ENCODE peak calls at places on chromosomes 4 and X, in six cellular contexts. M, K, C, E, H and L are unnamed samples.

GRCh38 chr4:23084559-23085248 is 392.0 kb downstream of the GBA3 start:
- DNase-seq in M (no peak), H (no peak), C (peak), E (no peak), K (no peak), L (no peak)

GRCh38 chrX:426881-427280 is 40.2 kb upstream of the PPP2R3B start:
- DNase-seq in H (no peak), K (no peak), E (no peak), C (no peak), M (no peak), L (no peak)

GRCh38 chr4:152162331-152162697 is 373.6 kb downstream of the FBXW7 start:
- DNase-seq in M (no peak), E (no peak), H (no peak), K (peak), C (no peak), L (peak)

GRCh38 chr4:96097040-96097607 is 257.2 kb downstream of the PDHA2 start:
- DNase-seq in H (no peak), C (peak), E (no peak), M (no peak), K (peak), L (no peak)

GRCh38 chr4:72365016-72365415 is 204.0 kb downstream of the ADAMTS3 start:
- DNase-seq in E (no peak), C (no peak), K (no peak), H (no peak), M (no peak), L (no peak)

GRCh38 chr4:143625632-143626031 is 74.8 kb downstream of the FREM3 start:
- DNase-seq in H (no peak), E (no peak), M (no peak), C (no peak), K (no peak), L (no peak)

GRCh38 chr4:119189638-119190037 is 22.9 kb upstream of the USP53 start:
- DNase-seq in E (no peak), K (peak), M (peak), H (no peak), C (peak), L (peak)

GRCh38 chr4:6362896-6363295 is 93.2 kb downstream of the WFS1 start:
- DNase-seq in E (no peak), K (peak), M (no peak), H (no peak), C (peak), L (peak)

GRCh38 chr4:188976644-188977115 is 837.4 kb downstream of the TRIML1 start:
- DNase-seq in M (peak), E (no peak), H (no peak), K (peak), C (peak), L (peak)

GRCh38 chrX:71159335-71159734 is 14.7 kb downstream of the NLGN3 start:
- DNase-seq in K (no peak), E (no peak), M (no peak), C (no peak), H (no peak), L (no peak)

GRCh38 chr4:165677081-165677480 is 196.0 kb upstream of the TLL1 start:
- DNase-seq in K (no peak), C (no peak), E (no peak), M (no peak), H (no peak), L (no peak)

GRCh38 chrX:112901821-112902732 is 61.4 kb upstream of the AMOT start:
- DNase-seq in C (no peak), E (no peak), K (no peak), H (no peak), M (no peak), L (no peak)

GRCh38 chr4:36244257-36245084 is at the start of gene ARAP2:
- DNase-seq in H (peak), M (no peak), E (peak), K (peak), C (peak), L (no peak)

GRCh38 chrX:25442501-25442900 is 426.7 kb upstream of the ARX start:
- DNase-seq in E (no peak), H (no peak), M (no peak), C (peak), K (peak), L (no peak)

GRCh38 chrX:10634681-10635161 is 14.3 kb upstream of the MID1 start:
- DNase-seq in E (no peak), H (no peak), C (peak), K (peak), M (peak), L (peak)

GRCh38 chrX:42459735-42460134 is 318.2 kb downstream of the PPP1R2C start:
- DNase-seq in K (no peak), E (no peak), C (no peak), H (no peak), M (no peak), L (no peak)

GRCh38 chr4:148095346-148095923 is 346.8 kb downstream of the NR3C2 start:
- DNase-seq in C (no peak), K (no peak), H (no peak), M (no peak), E (no peak), L (no peak)

GRCh38 chrX:98480606-98481005 is 1596.9 kb downstream of the RPA4 start:
- DNase-seq in K (no peak), C (peak), E (no peak), H (no peak), M (no peak), L (no peak)

GRCh38 chr4:39255916-39256315 is 73.6 kb downstream of the WDR19 start:
- DNase-seq in H (no peak), E (no peak), K (peak), C (no peak), M (no peak), L (peak)

GRCh38 chr4:115076691-115077090 is 36.7 kb downstream of the NDST4 start:
- DNase-seq in K (no peak), E (no peak), M (no peak), H (no peak), C (no peak), L (no peak)

GRCh38 chr4:180057891-180058643 is 2185.1 kb upstream of the TENM3 start:
- DNase-seq in E (no peak), M (no peak), C (peak), K (peak), H (peak), L (no peak)

GRCh38 chr4:152359208-152360044 is 176.5 kb downstream of the FBXW7 start:
- DNase-seq in C (no peak), H (no peak), M (no peak), K (no peak), E (no peak), L (no peak)

GRCh38 chrX:101744085-101744484 is 84.4 kb upstream of the ARMCX2 start:
- DNase-seq in C (peak), M (peak), H (no peak), K (peak), E (no peak), L (peak)